ENCODE peak calls at places on chromosomes 11 and 22, in ten cellular contexts. Q is astrocyte of the cerebellum, G is WTC11, U is mammary epithelial cell, W is body of pancreas, P is fibroblast of pulmonary artery, A is MCF 10A, X is lower lobe of right lung, N is psoas muscle, C is AG04450. J is an unnamed sample.

GRCh38 chr11:3006505-3007260 is 14.6 kb upstream of the NAP1L4 start:
- DNase-seq in W (no peak), X (peak; percentile 88), Q (no peak), C (no peak), N (no peak), P (no peak), A (no peak), G (no peak), U (no peak), J (no peak)

GRCh38 chr22:27541831-27542230 is 259.7 kb downstream of the MN1 start:
- DNase-seq in N (no peak), X (no peak), G (no peak), W (no peak), Q (no peak), P (no peak), U (no peak), A (no peak), C (no peak), J (no peak)

GRCh38 chr11:44564198-44564597 is 1.3 kb upstream of the CD82 start:
- DNase-seq in A (peak; percentile 83), X (no peak), W (peak; percentile 68), N (no peak), Q (no peak), C (no peak), P (no peak), G (no peak), U (peak; percentile 71), J (no peak)

GRCh38 chr11:16178273-16178672 is 178.1 kb downstream of the SOX6 start:
- DNase-seq in W (no peak), X (no peak), P (no peak), Q (no peak), U (no peak), G (no peak), N (no peak), A (no peak), C (no peak), J (no peak)

GRCh38 chr11:27720277-27720830 is 20.1 kb upstream of the BDNF start:
- DNase-seq in U (peak; percentile 45), C (no peak), P (peak; percentile 72), X (no peak), Q (no peak), N (no peak), W (peak; percentile 52), G (peak; percentile 78), A (peak; percentile 53), J (peak; percentile 69)

GRCh38 chr11:68959465-68960298 is 21.1 kb downstream of the MRGPRD start:
- DNase-seq in C (no peak), W (no peak), A (no peak), G (no peak), U (no peak), X (peak; percentile 29), N (peak; percentile 33), Q (no peak), P (no peak), J (no peak)

GRCh38 chr22:42286205-42286604 is 15.8 kb upstream of the TCF20 start:
- DNase-seq in N (no peak), G (no peak), P (no peak), W (no peak), U (no peak), A (no peak), X (no peak), Q (no peak), C (no peak), J (no peak)

GRCh38 chr22:46577361-46578249 is 40.2 kb upstream of the CELSR1 start:
- DNase-seq in U (no peak), X (peak; percentile 60), W (peak; percentile 48), N (peak; percentile 73), A (peak; percentile 13), C (no peak), G (peak; percentile 17), P (no peak), Q (no peak), J (no peak)

GRCh38 chr11:118929496-118930151 is 3.9 kb upstream of the BCL9L start:
- DNase-seq in X (peak; percentile 89), P (peak; percentile 90), W (peak; percentile 93), C (no peak), G (peak; percentile 75), A (peak; percentile 87), U (peak; percentile 78), Q (peak; percentile 70), N (peak; percentile 88), J (peak; percentile 88)

GRCh38 chr11:119531091-119531490 is 108.1 kb upstream of the THY1 start:
- DNase-seq in Q (no peak), C (no peak), A (no peak), U (no peak), W (no peak), G (no peak), X (no peak), N (no peak), P (no peak), J (no peak)

GRCh38 chr22:42697542-42698013 is 23.1 kb downstream of the A4GALT start:
- DNase-seq in N (peak; percentile 97), C (peak; percentile 44), G (no peak), A (peak; percentile 94), U (peak; percentile 74), P (peak; percentile 93), X (no peak), Q (no peak), W (peak; percentile 75), J (peak; percentile 66)

GRCh38 chr11:86132667-86133310 is 63.9 kb upstream of the PICALM start:
- DNase-seq in X (no peak), G (no peak), C (no peak), P (no peak), U (no peak), A (no peak), W (no peak), Q (no peak), N (no peak), J (no peak)

GRCh38 chr11:36119300-36119699 is 169.9 kb downstream of the COMMD9 start:
- DNase-seq in C (no peak), A (no peak), P (no peak), N (no peak), W (no peak), G (no peak), X (no peak), Q (no peak), U (no peak), J (no peak)

GRCh38 chr22:20248461-20248959 is 19.6 kb downstream of the RTN4R start:
- DNase-seq in Q (no peak), N (no peak), C (no peak), X (no peak), U (no peak), W (no peak), A (no peak), G (no peak), P (no peak), J (no peak)

GRCh38 chr11:65266210-65266609 is 4.4 kb downstream of the POLA2 start:
- DNase-seq in Q (no peak), X (no peak), P (peak; percentile 31), U (no peak), A (peak; percentile 50), G (peak; percentile 25), N (no peak), C (no peak), W (no peak), J (no peak)
- TF ChIP-seq CTCF in Q (peak; percentile 77), X (no peak), P (peak; percentile 55), U (no peak), A (no peak), G (peak; percentile 33), N (no peak), C (peak; percentile 55), W (no peak), J (peak; percentile 9)

GRCh38 chr11:116221351-116221750 is 551.4 kb downstream of the BUD13 start:
- DNase-seq in P (no peak), A (no peak), Q (no peak), G (no peak), N (no peak), C (no peak), X (no peak), W (no peak), U (no peak), J (no peak)

GRCh38 chr11:116219171-116219635 is 553.6 kb downstream of the BUD13 start:
- DNase-seq in A (no peak), W (peak; percentile 37), C (no peak), G (no peak), U (no peak), X (no peak), N (no peak), Q (peak; percentile 2), P (no peak), J (no peak)

GRCh38 chr11:116217441-116217840 is 555.3 kb downstream of the BUD13 start:
- DNase-seq in Q (no peak), X (no peak), W (no peak), C (no peak), A (no peak), U (no peak), G (no peak), N (no peak), P (no peak), J (no peak)

GRCh38 chr11:116215471-116216113 is 557.2 kb downstream of the BUD13 start:
- DNase-seq in W (no peak), A (no peak), G (peak; percentile 65), C (no peak), N (no peak), U (no peak), X (no peak), P (no peak), Q (no peak), J (no peak)

DNA sequence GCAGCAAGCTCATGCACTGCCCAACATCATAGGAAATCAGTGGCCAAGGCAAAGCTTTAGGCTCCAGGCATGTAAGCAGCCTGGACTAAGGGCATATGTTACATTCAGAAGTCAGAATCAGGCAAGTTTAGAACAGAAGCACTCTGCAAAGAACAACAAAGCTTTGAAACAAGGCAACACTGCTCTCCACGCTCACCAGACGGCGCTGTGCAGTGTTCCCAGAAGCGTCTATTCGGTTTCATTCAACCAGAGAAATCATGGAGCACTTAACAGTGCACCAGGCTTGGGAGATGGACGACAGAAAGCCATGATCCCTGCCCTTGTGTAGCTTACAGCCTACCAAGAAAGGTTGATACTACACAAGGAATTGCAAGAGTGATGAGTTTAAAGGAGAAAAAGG is 555.8 kb downstream of the BUD13 start:
- DNase-seq in P (peak; percentile 64), W (peak; percentile 64), Q (no peak), X (peak; percentile 61), U (peak; percentile 8), A (peak; percentile 22), C (no peak), N (no peak), G (peak; percentile 75), J (peak; percentile 67)
- TF ChIP-seq CTCF in P (peak; percentile 89), W (peak; percentile 59), Q (peak; percentile 76), X (peak; percentile 81), U (peak; percentile 89), A (peak; percentile 13), C (peak; percentile 71), N (peak; percentile 47), G (peak; percentile 71), J (peak; percentile 82)

DNA sequence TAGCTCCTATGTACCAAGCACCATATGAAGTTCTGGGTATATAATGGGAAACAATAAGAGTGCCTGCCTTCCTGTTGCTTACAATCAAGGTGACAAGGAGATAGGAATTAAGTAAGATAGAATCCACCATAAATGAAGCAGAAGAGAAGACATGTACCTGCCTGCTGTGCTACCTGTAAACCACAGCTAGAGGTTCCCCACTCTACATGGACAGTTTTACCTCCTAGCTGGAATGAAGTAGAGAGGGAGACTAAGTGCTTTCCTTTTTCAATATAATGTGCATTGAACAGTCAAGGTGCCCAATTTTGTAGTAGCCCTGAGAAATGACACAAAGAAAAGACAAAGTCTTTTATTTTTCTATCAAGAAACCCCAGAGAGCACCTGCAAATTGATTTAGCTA is 984.6 kb downstream of the DLG2 start:
- DNase-seq in X (no peak), P (no peak), Q (no peak), W (no peak), A (no peak), G (no peak), U (no peak), N (no peak), C (no peak), J (no peak)
- TF ChIP-seq CTCF in X (no peak), P (no peak), Q (no peak), W (no peak), A (no peak), G (no peak), U (no peak), N (no peak), C (no peak), J (no peak)

GRCh38 chr11:123373754-123374621 is 56.1 kb upstream of the GRAMD1B start:
- DNase-seq in X (no peak), A (no peak), G (no peak), N (no peak), C (no peak), U (no peak), P (no peak), W (no peak), Q (no peak), J (no peak)
- TF ChIP-seq CTCF in X (no peak), A (no peak), G (no peak), N (no peak), C (no peak), U (no peak), P (no peak), W (no peak), Q (no peak), J (no peak)

J was measured in choroid plexus epithelial cell.